ENCODE peak calls at places on chromosomes 13 and 19, in five cellular contexts. A is PC-9, F is neural progenitor cell, M is thoracic aorta, W is heart left ventricle. T is an unnamed sample. For H3K36me3 and H3K4me1, the result is how much of the 10 kb centered on the place peaks cover.

GRCh38 chr13:46307554-46307953 is 79.5 kb downstream of the RUBCNL start:
- DNase-seq in W (no peak), A (no peak), F (no peak), M (no peak), T (no peak)

GRCh38 chr19:6685482-6685881 is 15.5 kb upstream of the TNFSF14 start:
- DNase-seq in F (no peak), A (no peak), W (no peak), M (no peak), T (no peak)

GRCh38 chr13:25478186-25478585 is 106.4 kb downstream of the ATP8A2 start:
- DNase-seq in M (no peak), F (peak), W (no peak), A (no peak), T (no peak)

GRCh38 chr13:110445183-110445582 is 116.3 kb downstream of the RAB20 start:
- DNase-seq in W (no peak), M (no peak), A (no peak), F (no peak), T (no peak)

GRCh38 chr19:33340991-33341390 is 32.5 kb upstream of the CEBPG start:
- DNase-seq in F (no peak), M (no peak), W (no peak), A (no peak), T (no peak)

GRCh38 chr13:47521895-47522487 is 479.1 kb downstream of the SUCLA2 start:
- DNase-seq in A (no peak), W (no peak), M (no peak), F (no peak), T (no peak)

GRCh38 chr19:43555185-43555770 is 20.0 kb downstream of the XRCC1 start:
- DNase-seq in M (no peak), A (no peak), W (no peak), F (peak), T (no peak)

GRCh38 chr19:31332096-31332495 is 17.1 kb downstream of the TSHZ3 start:
- DNase-seq in W (no peak), F (no peak), M (no peak), A (no peak), T (no peak)

GRCh38 chr13:21225082-21225481 is 48.6 kb downstream of the MRPL57 start:
- DNase-seq in F (no peak), W (no peak), A (no peak), M (no peak), T (no peak)

GRCh38 chr19:6685962-6686627 is 16.1 kb upstream of the TNFSF14 start:
- DNase-seq in F (no peak), A (no peak), M (no peak), W (no peak), T (no peak)

GRCh38 chr13:91045351-91046034 is 302.0 kb upstream of the MIR17HG start:
- DNase-seq in W (no peak), F (peak), M (no peak), A (no peak), T (no peak)

GRCh38 chr13:107375701-107376350 is 807.9 kb upstream of the ARGLU1 start:
- DNase-seq in F (no peak), W (no peak), A (no peak), M (no peak), T (no peak)

GRCh38 chr19:12720851-12721655 is 2.7 kb downstream of the TNPO2 start:
- DNase-seq in F (peak), A (no peak), M (no peak), W (peak), T (no peak)

GRCh38 chr13:72314210-72314609 is 413.2 kb downstream of the MZT1 start:
- DNase-seq in A (no peak), W (no peak), M (no peak), F (no peak), T (no peak)

GRCh38 chr19:40257096-40257517 is 28.0 kb downstream of the AKT2 start:
- DNase-seq in W (peak), A (peak), M (no peak), F (no peak), T (no peak)

GRCh38 chr13:24683833-24684599 is 3.8 kb downstream of the ATP12A start:
- DNase-seq in A (no peak), F (peak), W (peak), M (no peak), T (no peak)

GRCh38 chr19:31533114-31533513 is 183.9 kb upstream of the TSHZ3 start:
- DNase-seq in M (no peak), W (no peak), A (no peak), F (no peak), T (no peak)

GRCh38 chr13:95530178-95530577 is 22.3 kb upstream of the CLDN10 start:
- DNase-seq in M (no peak), F (no peak), W (no peak), A (peak), T (no peak)

GRCh38 chr19:53958168-53958571 is 4.6 kb upstream of the CACNG8 start:
- DNase-seq in M (no peak), W (no peak), F (peak), A (no peak), T (no peak)

GRCh38 chr13:32955881-32956594 is 60.2 kb upstream of the KL start:
- DNase-seq in F (no peak), A (no peak), M (no peak), W (no peak), T (no peak)

GRCh38 chr19:38708413-38709024 is 35.8 kb downstream of the CAPN12 start:
- DNase-seq in M (no peak), W (no peak), A (no peak), F (no peak), T (no peak)

GRCh38 chr19:35797663-35798062 is 15.0 kb downstream of the PRODH2 start:
- DNase-seq in F (peak), M (no peak), A (no peak), W (no peak), T (no peak)

GRCh38 chr13:32426981-32427851 is 714 bp downstream of the N4BP2L1 start:
- DNase-seq in W (peak), A (no peak), F (peak), M (no peak), T (peak)

GRCh38 chr13:31697290-31697689 is 42.0 kb upstream of the RXFP2 start:
- DNase-seq in W (no peak), A (no peak), F (no peak), M (no peak), T (no peak)

GRCh38 chr13:45518525-45519235 is 53.9 kb downstream of the COG3 start:
- DNase-seq in F (no peak), M (no peak), W (no peak), A (no peak), T (no peak)

GRCh38 chr19:16425019-16425418 is 46.8 kb downstream of the EPS15L1 start:
- DNase-seq in A (no peak), M (no peak), W (no peak), F (no peak), T (no peak)

GRCh38 chr19:16423891-16424290 is 47.9 kb downstream of the EPS15L1 start:
- DNase-seq in F (no peak), A (peak), M (no peak), W (no peak), T (no peak)

GRCh38 chr19:16419671-16420394 is 51.9 kb downstream of the EPS15L1 start:
- DNase-seq in A (peak), M (no peak), W (no peak), F (no peak), T (no peak)

GRCh38 chr19:16420781-16421386 is 50.9 kb downstream of the EPS15L1 start:
- DNase-seq in W (peak), F (no peak), A (no peak), M (no peak), T (peak)

GRCh38 chr19:16421982-16422381 is 49.8 kb downstream of the EPS15L1 start:
- DNase-seq in A (no peak), W (no peak), M (no peak), F (no peak), T (no peak)
- H3K36me3 ChIP-seq in A (under half), W (half or more), M (under half), F (under half), T (half or more)

GRCh38 chr19:41624515-41624914 is 2.4 kb downstream of the CEACAM4 start:
- DNase-seq in F (no peak), W (no peak), A (no peak), M (no peak), T (no peak)

GRCh38 chr19:41623360-41623759 is 3.5 kb downstream of the CEACAM4 start:
- DNase-seq in F (no peak), W (no peak), A (no peak), M (no peak), T (no peak)

GRCh38 chr19:41619018-41619571 is 7.8 kb downstream of the CEACAM4 start:
- DNase-seq in A (no peak), W (no peak), F (no peak), M (no peak), T (no peak)

GRCh38 chr19:41620171-41620570 is 6.7 kb downstream of the CEACAM4 start:
- DNase-seq in M (no peak), W (no peak), A (no peak), F (no peak), T (no peak)

DNA sequence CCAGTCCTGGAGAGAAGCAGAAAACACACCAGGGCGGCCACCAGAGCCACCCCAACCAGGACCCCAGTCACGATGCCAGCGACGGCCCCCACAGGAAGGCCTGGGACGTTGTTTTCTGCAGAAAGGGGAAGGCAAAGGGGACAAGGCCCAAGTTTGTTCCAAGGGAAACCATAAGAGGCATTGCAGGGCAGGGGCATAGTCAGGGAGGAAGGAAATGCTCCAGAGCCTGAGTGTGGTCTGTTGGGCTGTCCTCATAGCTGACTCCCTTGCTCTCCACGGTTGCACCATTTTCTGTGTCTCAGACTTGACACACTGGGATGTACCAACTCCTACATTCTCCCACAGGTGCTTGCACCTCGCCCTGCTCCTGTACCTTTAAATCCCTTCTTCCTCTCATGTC is 5.2 kb downstream of the CEACAM4 start:
- DNase-seq in W (no peak), F (no peak), A (no peak), M (no peak), T (no peak)
- H3K4me1 ChIP-seq in W (under half), F (under half), A (under half), M (under half), T (under half)

DNA sequence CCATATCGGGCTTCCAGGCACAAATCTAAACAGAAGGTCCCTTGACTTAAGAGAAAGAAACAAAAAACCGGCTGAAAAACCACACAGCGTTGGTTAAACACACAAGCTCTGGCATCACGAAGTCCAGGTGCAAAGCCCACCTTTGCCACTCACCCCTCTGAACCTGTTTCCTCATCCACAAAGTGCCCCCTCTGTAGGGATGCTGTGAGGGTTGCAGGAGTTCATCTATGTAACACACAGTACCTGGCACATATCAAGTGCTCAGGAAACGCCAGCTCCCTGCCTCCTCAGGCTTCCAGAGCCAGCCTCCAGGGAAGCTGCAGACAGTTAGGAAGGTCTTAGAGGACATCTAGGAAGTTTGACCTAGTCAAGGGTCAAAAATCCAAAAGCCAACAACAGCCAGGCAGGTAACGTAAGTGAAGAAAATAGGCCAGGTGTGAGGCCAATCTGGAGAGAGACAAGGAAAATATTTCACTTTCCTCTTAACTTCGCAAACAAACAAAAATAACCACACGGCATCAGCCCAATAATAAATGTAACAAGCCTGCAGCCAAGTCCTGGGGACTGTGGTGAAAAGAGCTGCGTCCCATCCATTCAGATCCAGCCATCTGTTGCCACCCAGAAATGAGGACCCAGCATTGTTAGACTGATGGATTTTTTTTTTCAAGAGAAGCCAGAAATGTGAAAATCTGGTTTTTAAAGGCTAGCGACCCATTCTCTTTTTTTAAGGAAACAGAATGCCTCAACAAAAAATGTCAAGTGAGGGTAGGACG is 10.0 kb downstream of the KDELR1 start:
- DNase-seq in M (no peak), W (no peak), A (no peak), F (no peak), T (no peak)
- H3K36me3 ChIP-seq in M (under half), W (half or more), A (under half), F (under half), T (half or more)

GRCh38 chr19:3387645-3388589 is 21.5 kb downstream of the NFIC start:
- DNase-seq in M (no peak), F (no peak), W (peak), A (no peak), T (peak)

GRCh38 chr19:3386447-3387234 is 20.3 kb downstream of the NFIC start:
- DNase-seq in F (no peak), A (no peak), M (no peak), W (peak), T (no peak)

GRCh38 chr19:3392480-3392879 is 26.1 kb downstream of the NFIC start:
- DNase-seq in M (no peak), F (no peak), W (no peak), A (no peak), T (no peak)

GRCh38 chr19:3389876-3390361 is 23.5 kb downstream of the NFIC start:
- DNase-seq in A (no peak), W (peak), M (no peak), F (peak), T (no peak)

GRCh38 chr19:3389446-3389778 is 23.0 kb downstream of the NFIC start:
- DNase-seq in F (no peak), W (no peak), A (no peak), M (no peak), T (no peak)
- H3K4me1 ChIP-seq in F (under half), W (under half), A (under half), M (under half), T (half or more)

GRCh38 chr13:37047032-37047431 is 12.5 kb downstream of the SUPT20H start:
- DNase-seq in F (no peak), A (no peak), M (no peak), W (no peak), T (no peak)
- H3K36me3 ChIP-seq in F (under half), A (under half), M (under half), W (half or more), T (under half)

DNA sequence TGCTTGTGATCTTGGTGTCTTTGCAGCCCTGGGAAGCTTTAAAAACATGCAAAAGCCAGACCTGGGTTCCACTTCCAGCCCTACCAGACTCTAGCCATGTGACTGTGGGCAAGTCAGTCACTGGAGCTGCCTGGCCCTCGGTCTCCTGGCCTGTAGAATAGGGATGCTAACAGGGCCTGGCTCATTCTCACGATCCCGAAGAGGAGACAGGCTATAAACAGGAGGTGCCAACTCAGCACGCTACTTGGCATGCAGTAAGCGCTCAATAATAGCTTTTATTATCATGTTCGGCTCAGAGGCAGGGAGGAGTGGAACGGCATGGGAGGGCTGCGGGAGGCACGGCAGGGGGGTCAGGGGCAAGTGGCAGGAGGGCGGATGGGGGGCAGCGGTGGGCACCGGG is 1.7 kb downstream of the CTXN1 start:
- DNase-seq in W (no peak), A (no peak), F (no peak), M (no peak), T (no peak)
- H3K4me1 ChIP-seq in W (under half), A (under half), F (under half), M (under half), T (under half)

DNA sequence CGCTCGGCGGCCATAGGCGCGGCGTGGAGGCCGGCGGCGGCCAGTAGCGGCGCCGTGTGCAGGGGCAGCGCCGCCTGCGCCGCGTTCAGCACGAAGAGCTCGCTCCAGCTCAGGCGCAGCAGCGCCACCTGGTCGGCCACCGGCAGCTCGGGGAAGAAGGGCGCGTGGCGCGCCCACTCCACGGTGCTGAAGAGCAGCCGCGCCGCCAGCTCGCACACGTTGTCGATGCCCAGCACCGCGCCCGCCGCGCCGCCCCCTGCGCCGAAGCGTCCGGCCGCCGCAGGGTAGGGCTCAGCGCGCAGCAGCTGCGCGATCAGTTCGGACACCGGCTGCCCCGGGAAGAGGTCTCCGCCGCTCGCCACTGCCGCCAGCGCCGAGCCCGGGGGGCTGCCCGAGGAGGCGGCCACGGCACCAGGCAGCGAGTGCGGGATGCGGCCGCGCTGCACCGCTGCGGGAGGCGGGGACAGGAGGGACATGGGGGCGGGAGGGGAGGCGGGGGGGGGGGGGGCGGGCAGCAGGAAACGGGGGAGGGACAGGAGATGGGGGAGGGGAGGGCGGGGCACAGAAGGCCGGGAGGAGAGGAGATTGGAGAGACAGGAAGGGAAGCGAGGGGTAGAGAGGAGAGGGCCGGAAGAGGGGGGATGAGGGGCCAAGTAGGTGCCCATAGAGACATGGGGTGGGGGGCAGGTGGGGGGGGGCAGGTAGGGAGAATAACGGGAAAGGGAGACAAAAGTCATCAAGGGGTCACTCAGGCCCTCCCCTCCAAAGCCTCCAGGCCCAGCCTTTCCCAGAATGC is 9.8 kb downstream of the OCEL1 start:
- DNase-seq in W (peak), A (peak), F (peak), M (no peak), T (no peak)
- H3K36me3 ChIP-seq in W (under half), A (under half), F (under half), M (under half), T (under half)

GRCh38 chr19:55980415-55980814 is 6.2 kb upstream of the NLRP5 start:
- DNase-seq in A (no peak), F (no peak), M (no peak), W (no peak), T (no peak)
- H3K4me1 ChIP-seq in A (under half), F (under half), M (under half), W (under half), T (under half)

GRCh38 chr19:52227196-52227940 is 37.5 kb downstream of the PPP2R1A start:
- DNase-seq in M (no peak), F (no peak), W (no peak), A (no peak), T (peak)
- H3K36me3 ChIP-seq in M (half or more), F (under half), W (half or more), A (under half), T (half or more)